ENCODE peak calls at places on chromosomes 3 and 15, in eight cellular contexts. F is heart right ventricle, Z is fibroblast of lung, Q is GM23338, X is neural progenitor cell, Y is heart left ventricle, V is tibial artery, A is transverse colon. W is an unnamed sample.

GRCh38 chr3:142501004-142501926 is 53.4 kb upstream of the XRN1 start:
- DNase-seq in F (no peak), Z (peak; percentile 90), Q (no peak), X (no peak), Y (no peak), V (no peak), A (no peak), W (no peak)

GRCh38 chr15:37773111-37773860 is 161.2 kb upstream of the TMCO5A start:
- DNase-seq in F (no peak), Z (peak; percentile 94), Q (no peak), X (no peak), Y (no peak), V (no peak), A (no peak), W (no peak)

GRCh38 chr3:12658593-12659058 is 5.3 kb downstream of the RAF1 start:
- DNase-seq in F (no peak), Z (peak; percentile 94), Q (no peak), X (no peak), Y (no peak), V (no peak), A (no peak), W (no peak)

GRCh38 chr3:107068980-107069379 is 308.3 kb upstream of the CCDC54 start:
- DNase-seq in F (peak; percentile 30), Z (peak; percentile 89), Q (no peak), X (no peak), Y (peak; percentile 25), V (no peak), A (no peak), W (no peak)

GRCh38 chr15:91921188-91921820 is 67.8 kb downstream of the SLCO3A1 start:
- DNase-seq in F (no peak), Z (no peak), Q (no peak), X (no peak), Y (no peak), V (no peak), A (no peak), W (no peak)

GRCh38 chr15:85704720-85705119 is 90.0 kb downstream of the KLHL25 start:
- DNase-seq in F (peak; percentile 45), Z (no peak), Q (no peak), X (no peak), Y (peak; percentile 37), V (no peak), A (no peak), W (no peak)

GRCh38 chr15:56243774-56244236 is at the start of gene RFX7:
- DNase-seq in F (peak; percentile 65), Z (peak; percentile 74), Q (peak; percentile 87), X (peak; percentile 95), Y (peak; percentile 73), V (peak; percentile 69), A (peak; percentile 82), W (peak; percentile 83)

GRCh38 chr3:73729969-73730440 is 105.3 kb upstream of the PDZRN3 start:
- DNase-seq in F (no peak), Z (no peak), Q (no peak), X (peak; percentile 28), Y (no peak), V (no peak), A (peak; percentile 18), W (peak; percentile 94)

GRCh38 chr3:153137626-153138025 is 24.4 kb upstream of the RAP2B start:
- DNase-seq in F (no peak), Z (no peak), Q (no peak), X (no peak), Y (no peak), V (no peak), A (no peak), W (no peak)

GRCh38 chr3:157700405-157700804 is 197.2 kb upstream of the VEPH1 start:
- DNase-seq in F (no peak), Z (no peak), Q (peak; percentile 40), X (peak; percentile 40), Y (no peak), V (no peak), A (no peak), W (no peak)

GRCh38 chr3:13301295-13301987 is 118.7 kb downstream of the NUP210 start:
- DNase-seq in F (no peak), Z (peak; percentile 83), Q (peak; percentile 95), X (peak; percentile 41), Y (no peak), V (peak; percentile 29), A (no peak), W (peak; percentile 4)

GRCh38 chr3:149174901-149175300 is 45.5 kb downstream of the HPS3 start:
- DNase-seq in F (no peak), Z (peak; percentile 81), Q (no peak), X (peak; percentile 48), Y (no peak), V (no peak), A (no peak), W (no peak)

GRCh38 chr3:167983583-167983982 is 112.1 kb downstream of the GOLIM4 start:
- DNase-seq in F (no peak), Z (no peak), Q (no peak), X (no peak), Y (no peak), V (no peak), A (no peak), W (no peak)

GRCh38 chr15:71011503-71012155 is 103.6 kb upstream of the THSD4 start:
- DNase-seq in F (no peak), Z (peak; percentile 69), Q (peak; percentile 60), X (peak; percentile 51), Y (no peak), V (no peak), A (peak; percentile 10), W (no peak)

DNA sequence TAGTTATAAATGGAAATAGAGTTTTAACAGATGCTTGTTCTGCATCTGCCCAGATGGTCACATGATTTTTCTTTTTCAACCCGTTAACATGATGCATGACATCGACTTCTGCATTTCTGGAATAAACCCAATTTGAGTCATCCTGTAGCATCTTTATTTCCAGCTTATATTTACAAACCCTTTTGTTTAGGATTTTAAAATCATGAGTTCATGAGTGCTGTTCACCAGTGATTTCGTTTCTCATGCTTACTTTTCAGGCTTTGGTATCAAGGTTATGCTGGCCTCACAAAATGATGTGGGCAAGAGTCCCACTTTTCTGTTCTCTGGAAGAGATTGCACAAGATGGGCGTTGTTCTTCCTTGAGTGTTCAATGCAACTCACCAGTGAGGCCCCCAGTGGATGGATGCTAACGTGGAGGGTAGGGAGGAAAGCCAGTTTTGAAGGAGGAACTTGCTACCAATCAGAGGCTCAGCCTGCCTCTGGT is 5.2 kb downstream of the HRH1 start:
- DNase-seq in F (no peak), Z (peak; percentile 79), Q (peak; percentile 27), X (no peak), Y (no peak), V (peak; percentile 81), A (peak; percentile 26), W (peak; percentile 45)
- H3K4me3 ChIP-seq in F (no peak overlapping the region), Z (no peak overlapping the region), Q (no peak overlapping the region), X (no peak overlapping the region), Y (no peak overlapping the region), V (no peak overlapping the region), A (no peak overlapping the region), W (no peak overlapping the region)

DNA sequence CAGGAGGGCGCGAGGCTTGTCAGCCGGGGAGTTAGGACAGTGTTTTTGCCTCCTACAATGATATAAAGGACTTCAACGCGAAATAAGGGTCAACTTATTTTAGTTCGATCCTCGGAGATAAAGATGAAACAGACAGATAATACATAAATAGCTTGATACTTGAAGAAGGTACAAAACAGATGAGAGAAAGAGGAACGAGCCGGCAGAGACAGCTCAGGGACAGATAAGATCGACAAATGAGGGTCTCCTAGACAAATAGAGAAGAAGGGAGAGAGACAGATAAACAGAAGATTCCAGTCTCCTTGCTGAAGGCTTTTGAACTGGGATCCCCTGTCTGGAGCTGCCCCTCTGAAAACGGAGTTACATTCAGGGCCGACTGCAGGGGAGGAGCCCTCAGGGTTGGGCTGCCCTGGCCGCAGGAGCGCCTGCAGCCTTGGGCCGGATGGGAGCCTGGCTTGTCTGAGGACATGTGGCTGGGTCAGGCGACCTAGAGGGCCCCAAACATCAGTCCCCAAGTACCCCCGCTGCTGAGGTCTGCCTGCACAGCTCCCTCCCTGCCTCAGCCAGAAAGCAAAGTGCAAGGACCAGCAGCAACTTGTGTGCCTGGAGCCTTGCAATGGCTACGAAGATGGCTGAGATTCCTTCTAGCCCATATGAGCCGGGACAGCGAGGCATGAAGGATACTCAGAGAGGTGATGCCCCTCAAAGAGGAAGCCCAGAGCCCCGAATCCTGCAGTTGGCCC is 981 bp upstream of the SKOR1 start:
- DNase-seq in F (no peak), Z (no peak), Q (peak; percentile 47), X (no peak), Y (no peak), V (no peak), A (no peak), W (no peak)
- TF ChIP-seq CTCF in F (no peak), Z (no peak), Q (no peak), X (no peak), Y (no peak), V (no peak), A (no peak), W (no peak)

GRCh38 chr3:127136706-127137105 is 56.2 kb upstream of the PRR23E start:
- DNase-seq in F (no peak), Z (no peak), Q (no peak), X (no peak), Y (no peak), V (no peak), A (no peak), W (no peak)

GRCh38 chr3:127136024-127136600 is 56.8 kb upstream of the PRR23E start:
- DNase-seq in F (no peak), Z (no peak), Q (no peak), X (no peak), Y (no peak), V (no peak), A (no peak), W (no peak)

GRCh38 chr3:127134887-127135240 is 58.1 kb upstream of the PRR23E start:
- DNase-seq in F (no peak), Z (no peak), Q (no peak), X (no peak), Y (no peak), V (no peak), A (no peak), W (no peak)

GRCh38 chr3:127134466-127134865 is 58.5 kb upstream of the PRR23E start:
- DNase-seq in F (no peak), Z (no peak), Q (no peak), X (no peak), Y (no peak), V (no peak), A (no peak), W (no peak)

DNA sequence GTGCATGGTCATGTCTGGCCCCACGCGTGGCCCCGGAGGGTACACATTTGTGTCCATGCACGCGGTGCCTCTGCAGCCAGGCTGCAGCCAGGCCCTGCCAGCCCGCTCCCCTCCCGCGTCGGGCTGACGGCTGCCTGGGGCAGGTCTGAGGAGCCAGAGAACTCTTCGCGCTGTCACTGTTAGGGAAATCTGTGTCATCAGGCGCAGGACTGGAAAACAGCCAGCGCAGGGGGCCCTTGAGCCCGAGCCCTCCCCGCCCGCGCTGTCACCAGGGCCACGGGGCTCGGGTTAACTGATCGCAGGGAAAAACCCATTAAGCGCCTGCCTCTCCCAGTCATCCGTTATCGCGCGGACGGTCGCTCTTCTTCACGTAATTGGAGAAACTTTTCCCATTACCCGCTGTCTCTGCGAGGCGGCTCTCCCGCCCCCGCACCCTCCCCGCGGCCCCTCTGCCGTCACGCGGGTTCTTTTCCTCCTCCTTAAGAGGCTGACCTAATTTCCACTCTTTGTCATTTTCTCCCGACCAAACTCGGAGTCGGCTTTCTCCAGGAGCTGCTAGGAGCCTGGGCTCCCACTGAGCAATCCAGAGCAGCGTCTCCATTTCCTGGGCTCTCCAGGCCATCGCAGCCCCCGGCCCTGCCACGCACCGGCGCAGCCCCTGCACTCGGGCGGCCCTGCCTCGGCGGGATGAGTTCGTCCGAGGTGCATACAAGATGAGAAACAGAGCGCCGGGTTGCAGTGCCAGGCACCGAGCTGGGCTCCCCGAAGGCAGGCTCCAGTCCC is 57.5 kb upstream of the PRR23E start:
- DNase-seq in F (peak; percentile 55), Z (peak; percentile 42), Q (peak; percentile 58), X (peak; percentile 66), Y (peak; percentile 33), V (no peak), A (no peak), W (peak; percentile 72)
- H3K27me3 ChIP-seq in F (peaks cover 18% of the 10 kb centered on the region), Z (peaks cover 21% of the 10 kb centered on the region), Q (peaks cover 15% of the 10 kb centered on the region), X (peaks cover 40% of the 10 kb centered on the region), Y (no peaks in the 10 kb centered on the region), V (peaks cover 37% of the 10 kb centered on the region), A (peaks cover 44% of the 10 kb centered on the region), W (no peaks in the 10 kb centered on the region)

GRCh38 chr3:51734572-51734907 is 27.7 kb downstream of the GRM2 start:
- DNase-seq in F (no peak), Z (no peak), Q (peak; percentile 32), X (peak; percentile 16), Y (no peak), V (no peak), A (no peak), W (no peak)
- H3K4me3 ChIP-seq in F (no peak overlapping the region), Z (no peak overlapping the region), Q (no peak overlapping the region), X (no peak overlapping the region), Y (no peak overlapping the region), V (no peak overlapping the region), A (no peak overlapping the region), W (no peak overlapping the region)